ENCODE peak calls at places on chromosome 16, in six cellular contexts. J is body of pancreas, R is epithelial cell of esophagus, Z is left ventricle myocardium superior, O is BE2C, U is iPS-NIHi11. G is an unnamed sample.

GRCh38 chr16:27237229-27238015 is 31.1 kb downstream of the NSMCE1 start:
- DNase-seq in U (no peak), Z (no peak), R (no peak), J (no peak), O (no peak), G (no peak)

GRCh38 chr16:53922805-53923645 is 219.1 kb downstream of the FTO start:
- DNase-seq in Z (no peak), J (no peak), R (no peak), U (no peak), O (no peak), G (no peak)

GRCh38 chr16:75116081-75116910 is at the start of gene LDHD:
- DNase-seq in R (peak), J (peak), U (peak), Z (peak), O (peak), G (peak)

GRCh38 chr16:69820926-69821541 is 58.9 kb downstream of the WWP2 start:
- DNase-seq in Z (no peak), R (no peak), J (peak), U (no peak), O (no peak), G (no peak)

GRCh38 chr16:19810817-19811731 is 73.6 kb downstream of the GPRC5B start:
- DNase-seq in O (no peak), Z (no peak), R (peak), U (no peak), J (no peak), G (peak)

GRCh38 chr16:10694830-10695229 is at the start of gene TEKT5:
- DNase-seq in O (no peak), J (no peak), Z (no peak), U (no peak), R (no peak), G (no peak)

GRCh38 chr16:71499775-71500364 is 10.7 kb upstream of the ZNF19 start:
- DNase-seq in Z (no peak), U (peak), O (peak), J (peak), R (peak), G (peak)

GRCh38 chr16:89670496-89671431 is 13.1 kb downstream of the SPATA33 start:
- DNase-seq in Z (no peak), O (no peak), J (no peak), U (no peak), R (peak), G (no peak)

GRCh38 chr16:54460254-54460860 is 173.8 kb upstream of the IRX3 start:
- DNase-seq in R (no peak), Z (no peak), J (no peak), U (no peak), O (no peak), G (no peak)

GRCh38 chr16:82882982-82883863 is 256.5 kb downstream of the CDH13 start:
- DNase-seq in Z (no peak), J (no peak), R (no peak), O (no peak), U (no peak), G (no peak)

GRCh38 chr16:52366997-52367396 is 179.9 kb downstream of the TOX3 start:
- DNase-seq in U (no peak), Z (no peak), J (no peak), O (no peak), R (no peak), G (no peak)

GRCh38 chr16:86643661-86644060 is 65.3 kb downstream of the FOXL1 start:
- DNase-seq in R (no peak), U (no peak), O (no peak), J (no peak), Z (no peak), G (no peak)

GRCh38 chr16:15611610-15612009 is 31.3 kb downstream of the MARF1 start:
- DNase-seq in U (no peak), Z (no peak), R (no peak), O (no peak), J (no peak), G (no peak)

GRCh38 chr16:22070361-22071351 is 21.7 kb upstream of the VWA3A start:
- DNase-seq in J (no peak), O (no peak), R (peak), U (no peak), Z (peak), G (peak)

GRCh38 chr16:29806096-29806579 is at the start of gene MAZ:
- DNase-seq in O (no peak), J (peak), U (no peak), Z (no peak), R (peak), G (peak)

GRCh38 chr16:73288435-73288834 is 240.5 kb upstream of the ZFHX3 start:
- DNase-seq in Z (no peak), R (no peak), U (no peak), J (no peak), O (no peak), G (no peak)

GRCh38 chr16:51326131-51326856 is 175.2 kb upstream of the SALL1 start:
- DNase-seq in R (peak), J (no peak), O (no peak), U (no peak), Z (no peak), G (no peak)

GRCh38 chr16:8543258-8543657 is 47.1 kb downstream of the TMEM114 start:
- DNase-seq in U (no peak), J (no peak), Z (no peak), O (no peak), R (no peak), G (no peak)

GRCh38 chr16:69217433-69217832 is 30.5 kb downstream of the SNTB2 start:
- DNase-seq in O (no peak), U (no peak), R (peak), J (no peak), Z (no peak), G (peak)

GRCh38 chr16:8641671-8642070 is 20.2 kb downstream of the METTL22 start:
- DNase-seq in O (no peak), R (no peak), J (no peak), Z (no peak), U (no peak), G (no peak)

GRCh38 chr16:77307764-77308561 is 108.8 kb downstream of the SYCE1L start:
- DNase-seq in O (no peak), U (no peak), J (no peak), Z (no peak), R (peak), G (peak)

GRCh38 chr16:87706278-87707000 is 59.3 kb downstream of the KLHDC4 start:
- DNase-seq in Z (no peak), J (peak), O (no peak), U (no peak), R (no peak), G (no peak)

GRCh38 chr16:88703486-88704309 is 2.5 kb downstream of the RNF166 start:
- DNase-seq in R (no peak), J (no peak), O (no peak), Z (peak), U (no peak), G (no peak)

GRCh38 chr16:424033-424622 is 1.3 kb upstream of the RAB11FIP3 start:
- DNase-seq in U (no peak), Z (peak), O (peak), R (peak), J (peak), G (peak)

GRCh38 chr16:15653227-15653626 is 3.2 kb downstream of the NDE1 start:
- DNase-seq in J (no peak), U (no peak), R (peak), Z (peak), O (no peak), G (peak)

GRCh38 chr16:81066700-81067099 is 10.3 kb downstream of the C16orf46 start:
- DNase-seq in U (no peak), Z (no peak), O (no peak), R (no peak), J (no peak), G (no peak)

GRCh38 chr16:17301593-17302135 is 169.1 kb downstream of the XYLT1 start:
- DNase-seq in Z (no peak), J (peak), U (no peak), O (no peak), R (no peak), G (peak)

GRCh38 chr16:761580-761979 is 1.0 kb downstream of the MSLN start:
- DNase-seq in O (no peak), J (no peak), U (no peak), Z (no peak), R (no peak), G (no peak)

GRCh38 chr16:30774367-30775130 is 12.4 kb downstream of the RNF40 start:
- DNase-seq in Z (peak), J (no peak), R (no peak), O (no peak), U (no peak), G (peak)

GRCh38 chr16:83561876-83562275 is 245.9 kb upstream of the HSBP1 start:
- DNase-seq in O (no peak), Z (no peak), J (no peak), U (peak), R (peak), G (peak)

GRCh38 chr16:2507052-2507678 is 6.6 kb upstream of the ATP6V0C start:
- DNase-seq in R (no peak), O (no peak), Z (peak), U (no peak), J (peak), G (no peak)

GRCh38 chr16:15958703-15959348 is 9.4 kb downstream of the ABCC1 start:
- DNase-seq in R (no peak), J (no peak), U (no peak), O (no peak), Z (no peak), G (peak)

G was measured in kidney tubule cell.